ENCODE peak calls at places on chromosomes 11 and 22, in nine cellular contexts. M, X, W, A, Y, F, S, R and V are unnamed samples.

GRCh38 chr11:128574576-128575011 is 12.8 kb downstream of the ETS1 start:
- DNase-seq in M (no peak), X (no peak), W (no peak), A (no peak), Y (no peak), F (no peak), S (no peak), R (no peak), V (no peak)

GRCh38 chr11:34624069-34624468 is 3.2 kb downstream of the EHF start:
- DNase-seq in M (no peak), X (no peak), W (no peak), A (no peak), Y (no peak), F (no peak), S (no peak), R (no peak), V (no peak)

GRCh38 chr11:78860720-78861422 is 286.2 kb upstream of the NARS2 start:
- DNase-seq in M (no peak), X (no peak), W (no peak), A (peak; percentile 44), Y (no peak), F (peak; percentile 56), S (peak; percentile 66), R (no peak), V (no peak)

GRCh38 chr22:23401910-23402274 is 178.2 kb downstream of the IGLL1 start:
- DNase-seq in M (no peak), X (no peak), W (no peak), A (no peak), Y (peak; percentile 46), F (no peak), S (no peak), R (no peak), V (no peak)

GRCh38 chr11:62706841-62707240 is 383 bp downstream of the BSCL2 start:
- DNase-seq in M (no peak), X (no peak), W (no peak), A (no peak), Y (no peak), F (no peak), S (no peak), R (no peak), V (no peak)

GRCh38 chr11:820655-821512 is 2.2 kb downstream of the PNPLA2 start:
- DNase-seq in M (no peak), X (no peak), W (peak; percentile 93), A (peak; percentile 70), Y (no peak), F (no peak), S (no peak), R (peak; percentile 86), V (no peak)

GRCh38 chr11:7949934-7950333 is 8.4 kb upstream of the OR10A3 start:
- DNase-seq in M (no peak), X (no peak), W (no peak), A (peak; percentile 40), Y (no peak), F (no peak), S (no peak), R (no peak), V (no peak)

GRCh38 chr11:107385361-107385982 is 72.2 kb downstream of the CWF19L2 start:
- DNase-seq in M (no peak), X (no peak), W (no peak), A (no peak), Y (no peak), F (no peak), S (no peak), R (no peak), V (no peak)

GRCh38 chr22:18110194-18110943 is at the start of gene TUBA8:
- DNase-seq in M (no peak), X (no peak), W (no peak), A (peak; percentile 20), Y (peak; percentile 44), F (peak; percentile 29), S (peak; percentile 76), R (peak; percentile 10), V (no peak)

GRCh38 chr22:30186048-30186447 is 60.5 kb downstream of the LIF start:
- DNase-seq in M (no peak), X (no peak), W (no peak), A (no peak), Y (no peak), F (no peak), S (no peak), R (no peak), V (no peak)

GRCh38 chr11:71433648-71434450 is 14.3 kb downstream of the DHCR7 start:
- DNase-seq in M (no peak), X (no peak), W (peak; percentile 86), A (peak; percentile 58), Y (no peak), F (no peak), S (no peak), R (no peak), V (no peak)

GRCh38 chr11:61766353-61766841 is 14.0 kb downstream of the MYRF start:
- DNase-seq in M (no peak), X (no peak), W (no peak), A (peak; percentile 56), Y (no peak), F (no peak), S (no peak), R (no peak), V (peak; percentile 69)

GRCh38 chr11:114295676-114296081 is 520 bp upstream of the NNMT start:
- DNase-seq in M (no peak), X (no peak), W (no peak), A (no peak), Y (no peak), F (no peak), S (no peak), R (no peak), V (no peak)

GRCh38 chr11:114296190-114296978 is at the start of gene NNMT:
- DNase-seq in M (no peak), X (peak; percentile 95), W (peak; percentile 82), A (peak; percentile 98), Y (no peak), F (no peak), S (no peak), R (peak; percentile 67), V (peak; percentile 92)

GRCh38 chr11:114298701-114299090 is 2.5 kb downstream of the NNMT start:
- DNase-seq in M (no peak), X (no peak), W (no peak), A (no peak), Y (no peak), F (no peak), S (no peak), R (no peak), V (no peak)

GRCh38 chr11:114297806-114298700 is 1.9 kb downstream of the NNMT start:
- DNase-seq in M (no peak), X (no peak), W (no peak), A (no peak), Y (no peak), F (peak; percentile 51), S (no peak), R (no peak), V (no peak)

DNA sequence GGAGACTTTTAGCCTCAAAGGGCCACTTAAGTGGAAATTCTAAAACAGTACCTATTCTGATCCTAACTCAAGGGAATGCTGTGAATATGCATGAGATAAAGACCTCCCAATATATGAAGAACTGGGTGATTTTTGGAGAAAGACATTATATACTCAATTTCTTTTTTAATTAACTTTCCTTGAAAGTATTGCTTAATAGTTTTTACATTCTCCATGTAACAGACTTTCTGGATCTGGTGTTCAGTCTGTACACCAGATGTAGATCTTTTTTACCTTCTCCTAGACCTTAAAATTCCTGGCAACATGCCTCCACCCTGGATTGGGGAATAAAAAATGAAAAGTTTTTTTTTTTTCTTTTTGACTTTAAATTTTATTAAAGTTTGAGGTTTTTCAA is 777 bp downstream of the NNMT start:
- DNase-seq in M (no peak), X (no peak), W (no peak), A (no peak), Y (no peak), F (no peak), S (no peak), R (no peak), V (no peak)
- H3K4me3 ChIP-seq in M (no peak overlapping the region), X (peak overlapping the region; percentile 88), W (peak overlapping the region; percentile 48), A (peak overlapping the region; percentile 74), Y (no peak overlapping the region), F (no peak overlapping the region), S (no peak overlapping the region), R (peak overlapping the region; percentile 81), V (peak overlapping the region; percentile 67)

DNA sequence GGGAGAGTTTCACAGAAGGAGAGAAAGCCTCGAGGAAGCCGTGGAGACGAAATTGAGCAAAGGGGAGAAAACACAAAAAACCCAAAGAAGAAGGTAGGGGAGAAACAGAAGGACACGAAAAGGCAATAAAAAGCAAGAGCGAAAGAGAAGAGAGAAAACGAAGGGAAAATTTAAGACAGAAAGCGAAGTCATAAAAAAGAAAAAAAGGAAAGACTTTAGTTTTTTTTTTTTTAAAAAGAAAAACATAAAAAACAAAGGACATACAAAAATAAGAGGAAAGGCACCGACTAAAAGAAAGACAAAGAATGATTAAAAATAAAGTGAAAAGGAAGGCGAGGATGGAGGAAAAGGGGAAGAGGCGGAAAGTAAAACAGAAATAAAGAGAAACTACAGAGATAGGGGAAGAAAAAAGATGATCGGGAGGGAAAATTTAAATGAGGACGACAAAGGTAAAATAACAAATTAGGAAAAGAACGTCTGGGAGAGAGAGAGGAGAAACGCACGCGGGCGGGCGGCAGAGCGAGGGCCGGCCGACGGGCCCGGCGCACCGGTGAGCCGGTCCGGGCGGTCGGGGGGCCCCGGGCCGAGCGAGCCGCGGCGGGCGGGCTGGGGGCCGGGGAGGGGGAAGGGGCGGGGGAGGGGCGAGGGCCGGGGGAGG is 455 bp upstream of the TBX1 start:
- DNase-seq in M (no peak), X (no peak), W (no peak), A (no peak), Y (no peak), F (no peak), S (peak; percentile 42), R (no peak), V (no peak)
- H3K27me3 ChIP-seq in M (peaks cover 9% of the 10 kb centered on the region), X (peaks cover 23% of the 10 kb centered on the region), W (peaks cover 59% of the 10 kb centered on the region), A (peaks cover 75% of the 10 kb centered on the region), Y (no peaks in the 10 kb centered on the region), F (peaks cover 88% of the 10 kb centered on the region), S (peaks cover 95% of the 10 kb centered on the region), R (peaks cover 7% of the 10 kb centered on the region), V (peaks cover 84% of the 10 kb centered on the region)

DNA sequence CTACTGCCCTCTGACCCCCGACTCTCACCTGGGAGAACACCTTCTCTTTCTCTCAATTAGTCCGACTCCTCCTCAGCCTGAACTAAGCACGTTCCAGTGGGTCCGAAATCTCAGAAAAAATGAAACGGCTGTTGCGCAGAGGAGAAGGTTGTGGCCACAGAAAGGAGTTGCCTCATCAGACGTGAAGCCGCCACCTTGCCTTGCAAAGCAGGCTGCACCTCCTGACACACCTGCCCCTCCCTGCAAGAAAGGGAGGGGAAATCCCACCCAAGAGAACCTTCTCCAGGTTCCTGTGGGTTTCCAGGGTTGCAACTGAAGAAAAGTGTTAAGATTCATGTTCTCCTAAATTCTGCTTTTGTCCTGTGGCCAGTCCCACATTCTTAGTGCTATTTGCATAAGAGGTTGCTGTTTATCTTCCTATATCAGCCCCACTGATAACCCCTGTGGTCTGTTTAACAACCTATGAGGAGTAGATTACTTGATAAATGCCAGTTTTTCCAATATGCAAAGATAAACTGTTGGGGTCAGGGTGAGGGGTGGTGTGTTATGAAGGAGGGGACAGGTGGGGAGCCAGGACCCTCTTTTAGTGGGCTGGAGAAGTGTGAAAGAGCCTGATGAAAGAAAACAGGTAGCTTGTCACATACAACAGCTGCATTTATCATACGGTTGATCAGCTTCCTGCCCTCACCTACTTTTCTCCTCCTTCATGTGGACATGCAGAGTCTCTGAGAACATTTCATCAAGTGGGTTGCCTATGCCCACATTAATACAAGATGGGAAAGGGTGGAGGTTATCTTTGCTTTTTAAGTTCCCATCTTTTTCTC is 18.2 kb downstream of the ZBTB16 start:
- DNase-seq in M (no peak), X (no peak), W (no peak), A (no peak), Y (no peak), F (peak; percentile 88), S (no peak), R (no peak), V (no peak)
- H3K4me3 ChIP-seq in M (peak overlapping the region; percentile 10), X (no peak overlapping the region), W (no peak overlapping the region), A (no peak overlapping the region), Y (no peak overlapping the region), F (no peak overlapping the region), S (no peak overlapping the region), R (peak overlapping the region; percentile 62), V (no peak overlapping the region)

GRCh38 chr11:118167906-118168305 is 8.5 kb downstream of the SCN2B start:
- DNase-seq in M (no peak), X (no peak), W (no peak), A (no peak), Y (no peak), F (no peak), S (no peak), R (no peak), V (no peak)
- H3K27me3 ChIP-seq in M (no peaks in the 10 kb centered on the region), X (peaks cover 5% of the 10 kb centered on the region), W (no peaks in the 10 kb centered on the region), A (no peaks in the 10 kb centered on the region), Y (no peaks in the 10 kb centered on the region), F (peaks cover 16% of the 10 kb centered on the region), S (peaks cover 54% of the 10 kb centered on the region), R (no peaks in the 10 kb centered on the region), V (peaks cover 23% of the 10 kb centered on the region)